ENCODE peak calls at places on chromosomes 1 and 21, in nine cellular contexts. One of them, this sample, is unnamed.

GRCh38 chr21:29867796-29868195 is 72.0 kb downstream of the GRIK1 start:
- DNase-seq in adipocyte: no peak
- DNase-seq in CD4-positive, alpha-beta memory T cell: no peak
- DNase-seq in fibroblast of lung: no peak
- DNase-seq in mammary epithelial cell: no peak
- DNase-seq in hepatocyte: no peak
- DNase-seq in gastrocnemius medialis: no peak
- DNase-seq in psoas muscle: no peak
- DNase-seq in CD8-positive, alpha-beta T cell: no peak
- DNase-seq in this sample: no peak

GRCh38 chr1:110150330-110151174 is at the start of gene SLC6A17:
- DNase-seq in adipocyte: peak; percentile 69
- DNase-seq in CD4-positive, alpha-beta memory T cell: no peak
- DNase-seq in fibroblast of lung: peak; percentile 17
- DNase-seq in mammary epithelial cell: peak; percentile 68
- DNase-seq in hepatocyte: peak; percentile 52
- DNase-seq in gastrocnemius medialis: no peak
- DNase-seq in psoas muscle: no peak
- DNase-seq in CD8-positive, alpha-beta T cell: no peak
- DNase-seq in this sample: no peak

GRCh38 chr1:227773558-227773957 is 38.3 kb downstream of the SNAP47 start:
- DNase-seq in adipocyte: no peak
- DNase-seq in CD4-positive, alpha-beta memory T cell: no peak
- DNase-seq in fibroblast of lung: no peak
- DNase-seq in mammary epithelial cell: no peak
- DNase-seq in hepatocyte: no peak
- DNase-seq in gastrocnemius medialis: no peak
- DNase-seq in psoas muscle: peak; percentile 25
- DNase-seq in CD8-positive, alpha-beta T cell: no peak
- DNase-seq in this sample: no peak

GRCh38 chr1:224894915-224895314 is 34.6 kb upstream of the DNAH14 start:
- DNase-seq in adipocyte: peak; percentile 13
- DNase-seq in CD4-positive, alpha-beta memory T cell: no peak
- DNase-seq in fibroblast of lung: peak; percentile 56
- DNase-seq in mammary epithelial cell: peak; percentile 9
- DNase-seq in hepatocyte: peak; percentile 21
- DNase-seq in gastrocnemius medialis: no peak
- DNase-seq in psoas muscle: no peak
- DNase-seq in CD8-positive, alpha-beta T cell: no peak
- DNase-seq in this sample: no peak

GRCh38 chr1:78291872-78292271 is 198.9 kb upstream of the PTGFR start:
- DNase-seq in adipocyte: no peak
- DNase-seq in CD4-positive, alpha-beta memory T cell: no peak
- DNase-seq in fibroblast of lung: no peak
- DNase-seq in mammary epithelial cell: no peak
- DNase-seq in hepatocyte: no peak
- DNase-seq in gastrocnemius medialis: no peak
- DNase-seq in psoas muscle: no peak
- DNase-seq in CD8-positive, alpha-beta T cell: no peak
- DNase-seq in this sample: no peak

GRCh38 chr1:36176151-36176949 is 20.4 kb downstream of the MAP7D1 start:
- DNase-seq in adipocyte: no peak
- DNase-seq in CD4-positive, alpha-beta memory T cell: no peak
- DNase-seq in fibroblast of lung: no peak
- DNase-seq in mammary epithelial cell: no peak
- DNase-seq in hepatocyte: no peak
- DNase-seq in gastrocnemius medialis: no peak
- DNase-seq in psoas muscle: no peak
- DNase-seq in CD8-positive, alpha-beta T cell: no peak
- DNase-seq in this sample: no peak

GRCh38 chr1:107535091-107535490 is 394.3 kb downstream of the NTNG1 start:
- DNase-seq in adipocyte: no peak
- DNase-seq in CD4-positive, alpha-beta memory T cell: no peak
- DNase-seq in fibroblast of lung: no peak
- DNase-seq in mammary epithelial cell: no peak
- DNase-seq in hepatocyte: no peak
- DNase-seq in gastrocnemius medialis: no peak
- DNase-seq in psoas muscle: no peak
- DNase-seq in CD8-positive, alpha-beta T cell: no peak
- DNase-seq in this sample: no peak

GRCh38 chr1:18191868-18192155 is 84.2 kb downstream of the IGSF21 start:
- DNase-seq in adipocyte: no peak
- DNase-seq in CD4-positive, alpha-beta memory T cell: no peak
- DNase-seq in fibroblast of lung: no peak
- DNase-seq in mammary epithelial cell: no peak
- DNase-seq in hepatocyte: no peak
- DNase-seq in gastrocnemius medialis: no peak
- DNase-seq in psoas muscle: no peak
- DNase-seq in CD8-positive, alpha-beta T cell: no peak
- DNase-seq in this sample: no peak

GRCh38 chr1:94246692-94247145 is 9.3 kb upstream of the ARHGAP29 start:
- DNase-seq in adipocyte: peak; percentile 42
- DNase-seq in CD4-positive, alpha-beta memory T cell: no peak
- DNase-seq in fibroblast of lung: no peak
- DNase-seq in mammary epithelial cell: no peak
- DNase-seq in hepatocyte: peak; percentile 23
- DNase-seq in gastrocnemius medialis: no peak
- DNase-seq in psoas muscle: no peak
- DNase-seq in CD8-positive, alpha-beta T cell: no peak
- DNase-seq in this sample: no peak

GRCh38 chr21:34669149-34669879 is 520 bp downstream of the CLIC6 start:
- DNase-seq in adipocyte: peak; percentile 46
- DNase-seq in CD4-positive, alpha-beta memory T cell: peak; percentile 2
- DNase-seq in fibroblast of lung: no peak
- DNase-seq in mammary epithelial cell: no peak
- DNase-seq in hepatocyte: peak; percentile 58
- DNase-seq in gastrocnemius medialis: no peak
- DNase-seq in psoas muscle: no peak
- DNase-seq in CD8-positive, alpha-beta T cell: peak; percentile 50
- DNase-seq in this sample: no peak

GRCh38 chr1:64013395-64013794 is 190.0 kb upstream of the UBE2U start:
- DNase-seq in adipocyte: no peak
- DNase-seq in CD4-positive, alpha-beta memory T cell: no peak
- DNase-seq in fibroblast of lung: no peak
- DNase-seq in mammary epithelial cell: no peak
- DNase-seq in hepatocyte: no peak
- DNase-seq in gastrocnemius medialis: no peak
- DNase-seq in psoas muscle: no peak
- DNase-seq in CD8-positive, alpha-beta T cell: no peak
- DNase-seq in this sample: no peak

GRCh38 chr1:22652881-22653316 is at the start of gene C1QB:
- DNase-seq in adipocyte: no peak
- DNase-seq in CD4-positive, alpha-beta memory T cell: no peak
- DNase-seq in fibroblast of lung: no peak
- DNase-seq in mammary epithelial cell: no peak
- DNase-seq in hepatocyte: no peak
- DNase-seq in gastrocnemius medialis: peak; percentile 26
- DNase-seq in psoas muscle: peak; percentile 73
- DNase-seq in CD8-positive, alpha-beta T cell: no peak
- DNase-seq in this sample: no peak

GRCh38 chr1:47527653-47528272 is 89.9 kb downstream of the FOXD2 start:
- DNase-seq in adipocyte: no peak
- DNase-seq in CD4-positive, alpha-beta memory T cell: no peak
- DNase-seq in fibroblast of lung: no peak
- DNase-seq in mammary epithelial cell: peak; percentile 36
- DNase-seq in hepatocyte: peak; percentile 45
- DNase-seq in gastrocnemius medialis: no peak
- DNase-seq in psoas muscle: no peak
- DNase-seq in CD8-positive, alpha-beta T cell: no peak
- DNase-seq in this sample: no peak

GRCh38 chr1:48109390-48110009 is 112.3 kb upstream of the TRABD2B start:
- DNase-seq in adipocyte: peak; percentile 85
- DNase-seq in CD4-positive, alpha-beta memory T cell: no peak
- DNase-seq in fibroblast of lung: peak; percentile 76
- DNase-seq in mammary epithelial cell: peak; percentile 54
- DNase-seq in hepatocyte: peak; percentile 78
- DNase-seq in gastrocnemius medialis: no peak
- DNase-seq in psoas muscle: no peak
- DNase-seq in CD8-positive, alpha-beta T cell: no peak
- DNase-seq in this sample: no peak

GRCh38 chr1:168923521-168924136 is 182.9 kb upstream of the ATP1B1 start:
- DNase-seq in adipocyte: no peak
- DNase-seq in CD4-positive, alpha-beta memory T cell: no peak
- DNase-seq in fibroblast of lung: no peak
- DNase-seq in mammary epithelial cell: no peak
- DNase-seq in hepatocyte: no peak
- DNase-seq in gastrocnemius medialis: no peak
- DNase-seq in psoas muscle: no peak
- DNase-seq in CD8-positive, alpha-beta T cell: no peak
- DNase-seq in this sample: no peak

DNA sequence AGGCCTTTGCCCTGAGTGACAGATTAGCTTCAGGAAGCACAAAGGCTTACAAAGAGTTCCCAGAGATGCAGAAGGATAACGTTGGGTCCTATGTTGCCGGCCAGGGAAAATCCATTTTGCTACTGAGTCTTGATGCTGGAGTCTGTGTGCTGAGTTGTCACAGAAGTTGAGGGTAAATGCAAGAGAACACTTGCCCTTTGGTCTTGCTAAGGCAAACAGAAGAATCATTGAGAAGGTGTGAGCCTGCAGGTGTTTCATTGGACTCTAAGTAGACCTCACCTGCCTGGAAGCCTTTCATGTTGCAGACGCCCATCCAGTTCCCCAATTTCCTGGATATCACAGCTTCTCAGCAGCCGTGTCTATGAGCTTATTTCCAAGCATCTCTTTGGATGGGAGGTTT is 105.2 kb downstream of the PCP4 start:
- DNase-seq in adipocyte: no peak
- DNase-seq in CD4-positive, alpha-beta memory T cell: no peak
- DNase-seq in fibroblast of lung: no peak
- DNase-seq in mammary epithelial cell: no peak
- DNase-seq in hepatocyte: peak; percentile 30
- DNase-seq in gastrocnemius medialis: no peak
- DNase-seq in psoas muscle: no peak
- DNase-seq in CD8-positive, alpha-beta T cell: no peak
- DNase-seq in this sample: no peak
- H3K9me3 ChIP-seq in adipocyte: peaks cover 4% of the 10 kb centered on the region
- H3K9me3 ChIP-seq in CD4-positive, alpha-beta memory T cell: no peaks in the 10 kb centered on the region
- H3K9me3 ChIP-seq in fibroblast of lung: no peaks in the 10 kb centered on the region
- H3K9me3 ChIP-seq in mammary epithelial cell: no peaks in the 10 kb centered on the region
- H3K9me3 ChIP-seq in hepatocyte: no peaks in the 10 kb centered on the region
- H3K9me3 ChIP-seq in gastrocnemius medialis: no peaks in the 10 kb centered on the region
- H3K9me3 ChIP-seq in psoas muscle: no peaks in the 10 kb centered on the region
- H3K9me3 ChIP-seq in CD8-positive, alpha-beta T cell: no peaks in the 10 kb centered on the region
- H3K9me3 ChIP-seq in this sample: no peaks in the 10 kb centered on the region

GRCh38 chr21:40130476-40130875 is 263.2 kb downstream of the PCP4 start:
- DNase-seq in adipocyte: no peak
- DNase-seq in CD4-positive, alpha-beta memory T cell: no peak
- DNase-seq in fibroblast of lung: no peak
- DNase-seq in mammary epithelial cell: peak; percentile 68
- DNase-seq in hepatocyte: no peak
- DNase-seq in gastrocnemius medialis: no peak
- DNase-seq in psoas muscle: no peak
- DNase-seq in CD8-positive, alpha-beta T cell: no peak
- DNase-seq in this sample: no peak
- H3K9me3 ChIP-seq in adipocyte: peaks cover 9% of the 10 kb centered on the region
- H3K9me3 ChIP-seq in CD4-positive, alpha-beta memory T cell: no peaks in the 10 kb centered on the region
- H3K9me3 ChIP-seq in fibroblast of lung: no peaks in the 10 kb centered on the region
- H3K9me3 ChIP-seq in mammary epithelial cell: no peaks in the 10 kb centered on the region
- H3K9me3 ChIP-seq in hepatocyte: no peaks in the 10 kb centered on the region
- H3K9me3 ChIP-seq in gastrocnemius medialis: no peaks in the 10 kb centered on the region
- H3K9me3 ChIP-seq in psoas muscle: no peaks in the 10 kb centered on the region
- H3K9me3 ChIP-seq in CD8-positive, alpha-beta T cell: no peaks in the 10 kb centered on the region
- H3K9me3 ChIP-seq in this sample: no peaks in the 10 kb centered on the region

GRCh38 chr1:73104749-73105148 is 822.4 kb upstream of the NEGR1 start:
- DNase-seq in adipocyte: no peak
- DNase-seq in CD4-positive, alpha-beta memory T cell: no peak
- DNase-seq in fibroblast of lung: no peak
- DNase-seq in mammary epithelial cell: no peak
- DNase-seq in hepatocyte: no peak
- DNase-seq in gastrocnemius medialis: no peak
- DNase-seq in psoas muscle: no peak
- DNase-seq in CD8-positive, alpha-beta T cell: no peak
- DNase-seq in this sample: no peak
- H3K9me3 ChIP-seq in adipocyte: no peaks in the 10 kb centered on the region
- H3K9me3 ChIP-seq in CD4-positive, alpha-beta memory T cell: no peaks in the 10 kb centered on the region
- H3K9me3 ChIP-seq in fibroblast of lung: no peaks in the 10 kb centered on the region
- H3K9me3 ChIP-seq in mammary epithelial cell: no peaks in the 10 kb centered on the region
- H3K9me3 ChIP-seq in hepatocyte: no peaks in the 10 kb centered on the region
- H3K9me3 ChIP-seq in gastrocnemius medialis: no peaks in the 10 kb centered on the region
- H3K9me3 ChIP-seq in psoas muscle: no peaks in the 10 kb centered on the region
- H3K9me3 ChIP-seq in CD8-positive, alpha-beta T cell: peaks cover 3% of the 10 kb centered on the region
- H3K9me3 ChIP-seq in this sample: no peaks in the 10 kb centered on the region

GRCh38 chr1:103859721-103860120 is 110.0 kb downstream of the AMY1C start:
- DNase-seq in adipocyte: no peak
- DNase-seq in CD4-positive, alpha-beta memory T cell: no peak
- DNase-seq in fibroblast of lung: no peak
- DNase-seq in mammary epithelial cell: no peak
- DNase-seq in hepatocyte: no peak
- DNase-seq in gastrocnemius medialis: no peak
- DNase-seq in psoas muscle: no peak
- DNase-seq in CD8-positive, alpha-beta T cell: no peak
- DNase-seq in this sample: no peak

GRCh38 chr1:103854279-103854678 is 104.6 kb downstream of the AMY1C start:
- DNase-seq in adipocyte: no peak
- DNase-seq in CD4-positive, alpha-beta memory T cell: no peak
- DNase-seq in fibroblast of lung: no peak
- DNase-seq in mammary epithelial cell: no peak
- DNase-seq in hepatocyte: no peak
- DNase-seq in gastrocnemius medialis: no peak
- DNase-seq in psoas muscle: no peak
- DNase-seq in CD8-positive, alpha-beta T cell: no peak
- DNase-seq in this sample: no peak
- H3K9me3 ChIP-seq in adipocyte: peaks cover 6% of the 10 kb centered on the region
- H3K9me3 ChIP-seq in CD4-positive, alpha-beta memory T cell: no peaks in the 10 kb centered on the region
- H3K9me3 ChIP-seq in fibroblast of lung: no peaks in the 10 kb centered on the region
- H3K9me3 ChIP-seq in mammary epithelial cell: peaks cover 3% of the 10 kb centered on the region
- H3K9me3 ChIP-seq in hepatocyte: no peaks in the 10 kb centered on the region
- H3K9me3 ChIP-seq in gastrocnemius medialis: no peaks in the 10 kb centered on the region
- H3K9me3 ChIP-seq in psoas muscle: peaks cover 13% of the 10 kb centered on the region
- H3K9me3 ChIP-seq in CD8-positive, alpha-beta T cell: no peaks in the 10 kb centered on the region
- H3K9me3 ChIP-seq in this sample: no peaks in the 10 kb centered on the region

GRCh38 chr1:4303303-4303702 is 351.1 kb upstream of the AJAP1 start:
- DNase-seq in adipocyte: no peak
- DNase-seq in CD4-positive, alpha-beta memory T cell: no peak
- DNase-seq in fibroblast of lung: no peak
- DNase-seq in mammary epithelial cell: no peak
- DNase-seq in hepatocyte: no peak
- DNase-seq in gastrocnemius medialis: no peak
- DNase-seq in psoas muscle: no peak
- DNase-seq in CD8-positive, alpha-beta T cell: no peak
- DNase-seq in this sample: no peak

GRCh38 chr1:4298333-4298732 is 356.1 kb upstream of the AJAP1 start:
- DNase-seq in adipocyte: no peak
- DNase-seq in CD4-positive, alpha-beta memory T cell: no peak
- DNase-seq in fibroblast of lung: no peak
- DNase-seq in mammary epithelial cell: no peak
- DNase-seq in hepatocyte: no peak
- DNase-seq in gastrocnemius medialis: no peak
- DNase-seq in psoas muscle: no peak
- DNase-seq in CD8-positive, alpha-beta T cell: no peak
- DNase-seq in this sample: no peak
- H3K9me3 ChIP-seq in adipocyte: peaks cover 8% of the 10 kb centered on the region
- H3K9me3 ChIP-seq in CD4-positive, alpha-beta memory T cell: no peaks in the 10 kb centered on the region
- H3K9me3 ChIP-seq in fibroblast of lung: no peaks in the 10 kb centered on the region
- H3K9me3 ChIP-seq in mammary epithelial cell: peaks cover 41% of the 10 kb centered on the region
- H3K9me3 ChIP-seq in hepatocyte: no peaks in the 10 kb centered on the region
- H3K9me3 ChIP-seq in gastrocnemius medialis: no peaks in the 10 kb centered on the region
- H3K9me3 ChIP-seq in psoas muscle: no peaks in the 10 kb centered on the region
- H3K9me3 ChIP-seq in CD8-positive, alpha-beta T cell: no peaks in the 10 kb centered on the region
- H3K9me3 ChIP-seq in this sample: no peaks in the 10 kb centered on the region

This sample was measured in T-helper 17 cell.